ENCODE peak calls at places on chromosomes 1 and 21, in four cellular contexts. S is sigmoid colon, B is esophagus squamous epithelium, E is H1. I is an unnamed sample.

GRCh38 chr1:216600730-216601426 is 122.4 kb downstream of the ESRRG start:
- DNase-seq in S (peak), B (peak), E (peak), I (no peak)

GRCh38 chr21:41713495-41714281 is 53.2 kb downstream of the RIPK4 start:
- DNase-seq in S (no peak), B (no peak), E (no peak), I (no peak)

GRCh38 chr1:210724768-210725167 is 396.1 kb downstream of the HHAT start:
- DNase-seq in S (no peak), B (no peak), E (no peak), I (no peak)

GRCh38 chr1:231421616-231421970 is 494 bp downstream of the EGLN1 start:
- DNase-seq in S (peak), B (no peak), E (peak), I (peak)

GRCh38 chr1:158600735-158601134 is 4.3 kb upstream of the OR10Z1 start:
- DNase-seq in S (no peak), B (no peak), E (no peak), I (no peak)

GRCh38 chr1:210416049-210416448 is 87.3 kb downstream of the HHAT start:
- DNase-seq in S (no peak), B (no peak), E (no peak), I (no peak)

GRCh38 chr1:221290669-221291068 is 411.4 kb downstream of the HLX start:
- DNase-seq in S (no peak), B (no peak), E (no peak), I (no peak)

GRCh38 chr1:86205741-86206140 is 49.2 kb upstream of the COL24A1 start:
- DNase-seq in S (no peak), B (no peak), E (no peak), I (no peak)

GRCh38 chr1:94949681-94950661 is 23.1 kb upstream of the CNN3 start:
- DNase-seq in S (no peak), B (no peak), E (no peak), I (no peak)

GRCh38 chr21:30426732-30427131 is 1.0 kb upstream of the KRTAP13-3 start:
- DNase-seq in S (no peak), B (no peak), E (no peak), I (no peak)

GRCh38 chr1:233326319-233326994 is 1.1 kb upstream of the MAP3K21 start:
- DNase-seq in S (no peak), B (no peak), E (no peak), I (no peak)

GRCh38 chr1:155650231-155650757 is 38.3 kb downstream of the YY1AP1 start:
- DNase-seq in S (no peak), B (no peak), E (no peak), I (no peak)

GRCh38 chr1:43881415-43881814 is 52.2 kb upstream of the ARTN start:
- DNase-seq in S (no peak), B (no peak), E (no peak), I (no peak)

GRCh38 chr1:25174363-25174729 is 58.0 kb downstream of the SYF2 start:
- DNase-seq in S (no peak), B (no peak), E (peak), I (no peak)

GRCh38 chr1:61642475-61643232 is 82.3 kb downstream of the TM2D1 start:
- DNase-seq in S (no peak), B (no peak), E (no peak), I (no peak)

GRCh38 chr21:29178936-29179335 is 48.5 kb downstream of the MAP3K7CL start:
- DNase-seq in S (no peak), B (no peak), E (no peak), I (no peak)

DNA sequence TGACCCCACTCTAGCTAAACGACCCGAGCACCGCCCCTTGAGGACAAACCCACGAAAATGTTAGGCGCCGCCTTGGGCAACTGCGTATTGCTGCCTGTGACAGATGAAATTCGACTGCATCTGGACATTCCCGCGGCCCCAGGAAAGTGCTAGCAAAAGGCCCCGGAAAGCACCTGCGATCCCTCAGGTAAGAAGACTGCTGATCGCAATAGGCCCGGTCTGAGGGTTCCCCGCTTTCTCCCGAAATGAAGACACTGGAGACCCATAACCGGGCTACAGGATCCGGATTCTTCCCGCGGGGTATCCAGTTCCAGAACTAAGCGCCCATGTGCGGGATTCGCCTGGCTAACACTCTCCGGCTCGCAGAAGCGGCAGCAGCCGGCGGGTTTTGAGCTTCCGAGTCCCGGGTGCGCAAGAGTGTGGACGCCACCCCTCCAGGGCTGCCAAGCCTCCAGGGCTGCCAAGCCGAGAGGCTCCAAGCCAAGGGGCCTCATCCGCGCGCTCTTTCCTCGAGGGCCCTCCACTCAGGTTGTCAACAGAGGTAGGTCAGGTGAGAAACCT is 157.9 kb upstream of the NBPF11 start:
- DNase-seq in S (no peak), B (no peak), E (peak), I (no peak)
- TF ChIP-seq CTCF in S (no peak), B (no peak), E (no peak), I (no peak)

GRCh38 chr1:30697977-30698376 is 25.4 kb downstream of the MATN1 start:
- DNase-seq in S (peak), B (no peak), E (no peak), I (no peak)
- TF ChIP-seq CTCF in S (no peak), B (no peak), E (peak), I (no peak)

GRCh38 chr1:111737216-111738132 is 1.7 kb downstream of the INKA2 start:
- DNase-seq in S (no peak), B (no peak), E (no peak), I (no peak)
- TF ChIP-seq CTCF in S (no peak), B (no peak), E (no peak), I (no peak)

GRCh38 chr1:160748877-160749269 is 9.8 kb downstream of the SLAMF7 start:
- DNase-seq in S (no peak), B (no peak), E (no peak), I (no peak)

GRCh38 chr1:160746870-160747500 is 7.9 kb downstream of the SLAMF7 start:
- DNase-seq in S (no peak), B (no peak), E (no peak), I (no peak)

GRCh38 chr1:160750608-160751007 is 11.6 kb downstream of the SLAMF7 start:
- DNase-seq in S (no peak), B (no peak), E (no peak), I (no peak)

GRCh38 chr1:160747717-160748116 is 8.7 kb downstream of the SLAMF7 start:
- DNase-seq in S (no peak), B (no peak), E (no peak), I (no peak)

GRCh38 chr1:160748182-160748876 is 9.3 kb downstream of the SLAMF7 start:
- DNase-seq in S (no peak), B (no peak), E (no peak), I (no peak)
- TF ChIP-seq CTCF in S (no peak), B (peak), E (peak), I (no peak)

DNA sequence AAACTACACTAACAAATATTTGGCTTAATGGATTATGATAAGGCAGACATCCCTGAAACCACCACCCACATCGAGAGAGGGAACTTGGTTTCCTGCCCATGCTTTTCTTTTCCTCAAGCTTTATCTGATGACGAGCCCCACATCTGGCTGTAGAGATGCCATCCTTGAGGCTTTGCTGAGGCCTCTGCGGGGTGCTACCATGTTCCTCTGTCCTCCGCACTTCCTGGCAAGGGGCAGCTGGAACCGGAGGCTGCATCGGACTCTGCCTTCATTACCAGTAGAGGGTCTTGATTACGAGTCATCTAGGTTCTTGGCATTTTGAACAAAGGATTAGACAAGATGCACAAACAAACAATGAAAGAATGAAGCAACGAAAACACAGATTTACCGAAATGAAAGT is 21.7 kb upstream of the C1orf174 start:
- DNase-seq in S (no peak), B (no peak), E (no peak), I (no peak)
- TF ChIP-seq CTCF in S (no peak), B (no peak), E (no peak), I (no peak)

GRCh38 chr1:203593723-203594122 is 32.9 kb upstream of the ATP2B4 start:
- DNase-seq in S (peak), B (no peak), E (peak), I (peak)
- TF ChIP-seq CTCF in S (no peak), B (peak), E (peak), I (peak)